ENCODE peak calls at places on chromosomes 4 and X, in four cellular contexts. M, V, Q and L are unnamed samples.

GRCh38 chr4:10979032-10979431 is 294.5 kb upstream of the CLNK start:
- DNase-seq in Q (no peak), M (no peak), V (no peak), L (no peak)

GRCh38 chr4:41506071-41506470 is 31.9 kb upstream of the LIMCH1 start:
- DNase-seq in M (no peak), V (no peak), Q (no peak), L (no peak)

GRCh38 chr4:48194986-48195773 is 61.1 kb upstream of the TXK start:
- DNase-seq in M (no peak), V (no peak), Q (no peak), L (no peak)

GRCh38 chr4:20544645-20545044 is 155.6 kb upstream of the PACRGL start:
- DNase-seq in V (peak; percentile 8), Q (no peak), M (peak; percentile 10), L (no peak)

GRCh38 chrX:13283968-13284914 is 35.6 kb downstream of the ATXN3L start:
- DNase-seq in M (no peak), V (no peak), Q (peak; percentile 10), L (no peak)

GRCh38 chr4:142778430-142778829 is 67.7 kb downstream of the INPP4B start:
- DNase-seq in Q (no peak), V (no peak), M (no peak), L (no peak)

GRCh38 chrX:44017726-44018125 is 44.5 kb upstream of the NDP start:
- DNase-seq in M (no peak), Q (no peak), V (no peak), L (no peak)

GRCh38 chr4:77047037-77047436 is 28.8 kb downstream of the CCNI start:
- DNase-seq in V (no peak), M (peak; percentile 49), Q (no peak), L (peak; percentile 23)

GRCh38 chr4:126992910-126993309 is 639.8 kb upstream of the INTU start:
- DNase-seq in V (no peak), Q (no peak), M (no peak), L (no peak)

GRCh38 chr4:74230902-74231499 is 73.1 kb downstream of the MTHFD2L start:
- DNase-seq in V (no peak), M (no peak), Q (no peak), L (peak; percentile 13)

GRCh38 chr4:182494103-182494502 is 250.9 kb downstream of the TENM3 start:
- DNase-seq in M (no peak), Q (no peak), V (no peak), L (no peak)

GRCh38 chr4:154473497-154473896 is 18.1 kb downstream of the DCHS2 start:
- DNase-seq in Q (no peak), M (peak; percentile 68), V (no peak), L (no peak)

GRCh38 chrX:19683817-19684216 is 168.5 kb upstream of the MAP3K15 start:
- DNase-seq in M (no peak), V (no peak), Q (no peak), L (no peak)

GRCh38 chr4:87559090-87559837 is 30.1 kb upstream of the SPARCL1 start:
- DNase-seq in V (no peak), Q (no peak), M (no peak), L (no peak)

GRCh38 chrX:7146703-7147430 is 645 bp upstream of the STS start:
- DNase-seq in Q (no peak), M (peak; percentile 30), V (no peak), L (no peak)

GRCh38 chr4:94545296-94545695 is 93.6 kb downstream of the PDLIM5 start:
- DNase-seq in M (no peak), V (no peak), Q (no peak), L (no peak)

GRCh38 chr4:13355036-13355910 is 128.9 kb downstream of the RAB28 start:
- DNase-seq in Q (no peak), M (no peak), V (no peak), L (no peak)

GRCh38 chr4:1511441-1512041 is 105.3 kb upstream of the NKX1-1 start:
- DNase-seq in V (peak; percentile 69), M (peak; percentile 70), Q (no peak), L (peak; percentile 69)

GRCh38 chr4:181685461-181685860 is 557.7 kb upstream of the TENM3 start:
- DNase-seq in M (no peak), Q (no peak), V (no peak), L (no peak)

GRCh38 chrX:40262641-40263560 is 165.1 kb upstream of the BCOR start:
- DNase-seq in M (no peak), V (peak; percentile 7), Q (no peak), L (no peak)

GRCh38 chr4:36081185-36081584 is 163.1 kb downstream of the ARAP2 start:
- DNase-seq in M (no peak), V (no peak), Q (no peak), L (no peak)

GRCh38 chr4:23888421-23889319 is 1.2 kb downstream of the PPARGC1A start:
- DNase-seq in Q (no peak), V (no peak), M (no peak), L (no peak)

GRCh38 chr4:111127842-111128241 is 505.0 kb upstream of the PITX2 start:
- DNase-seq in V (no peak), Q (no peak), M (no peak), L (no peak)

GRCh38 chr4:183576701-183577100 is 71.8 kb downstream of the ING2 start:
- DNase-seq in M (no peak), Q (no peak), V (no peak), L (no peak)

GRCh38 chr4:663438-664428 is 10.3 kb downstream of the ATP5ME start:
- DNase-seq in M (no peak), V (no peak), Q (no peak), L (no peak)

DNA sequence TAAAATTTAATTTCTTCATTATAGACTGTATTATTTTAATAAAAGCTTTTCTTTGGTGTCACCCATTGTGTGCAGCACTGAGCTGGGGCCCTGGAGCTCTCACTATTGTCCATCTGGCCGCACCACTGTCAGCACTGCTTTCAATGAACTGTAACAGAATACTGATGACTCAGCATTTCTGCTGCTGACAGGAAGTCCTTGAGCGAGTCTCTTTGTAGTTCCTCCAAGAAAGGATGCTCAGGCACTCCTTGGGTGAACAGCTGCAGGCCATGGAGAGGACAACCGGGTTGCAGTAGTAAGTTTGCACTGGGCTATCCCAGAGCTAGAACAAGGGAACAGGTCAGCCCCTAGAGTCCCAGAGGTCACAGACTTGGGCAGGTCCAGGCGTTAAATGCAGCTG is 81.6 kb downstream of the SORBS2 start:
- DNase-seq in Q (no peak), V (no peak), M (peak; percentile 11), L (peak; percentile 19)
- TF ChIP-seq JUND in Q (no peak), V (no peak), M (no peak), L (no peak)

DNA sequence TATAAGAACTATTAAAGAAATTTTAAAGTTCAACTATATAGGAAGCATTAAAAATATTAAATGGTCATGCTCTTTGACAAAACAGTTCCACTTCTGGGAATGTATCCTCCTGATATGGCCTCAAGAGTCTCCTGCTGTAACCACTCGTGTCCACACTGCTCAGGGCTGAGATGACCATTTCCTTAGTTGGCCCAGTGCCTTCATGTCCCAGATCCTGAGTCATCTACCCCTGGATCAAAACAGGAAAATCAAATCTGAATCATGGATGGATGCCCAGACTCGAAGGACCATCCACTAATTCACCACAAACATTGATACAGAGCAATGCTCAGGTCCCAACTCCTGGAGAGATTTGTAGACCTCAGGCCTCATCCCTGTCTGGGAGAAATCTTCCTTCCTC is 44.7 kb downstream of the GPRASP3 start:
- DNase-seq in V (no peak), M (no peak), Q (no peak), L (no peak)
- TF ChIP-seq JUND in V (no peak), M (no peak), Q (no peak), L (no peak)

DNA sequence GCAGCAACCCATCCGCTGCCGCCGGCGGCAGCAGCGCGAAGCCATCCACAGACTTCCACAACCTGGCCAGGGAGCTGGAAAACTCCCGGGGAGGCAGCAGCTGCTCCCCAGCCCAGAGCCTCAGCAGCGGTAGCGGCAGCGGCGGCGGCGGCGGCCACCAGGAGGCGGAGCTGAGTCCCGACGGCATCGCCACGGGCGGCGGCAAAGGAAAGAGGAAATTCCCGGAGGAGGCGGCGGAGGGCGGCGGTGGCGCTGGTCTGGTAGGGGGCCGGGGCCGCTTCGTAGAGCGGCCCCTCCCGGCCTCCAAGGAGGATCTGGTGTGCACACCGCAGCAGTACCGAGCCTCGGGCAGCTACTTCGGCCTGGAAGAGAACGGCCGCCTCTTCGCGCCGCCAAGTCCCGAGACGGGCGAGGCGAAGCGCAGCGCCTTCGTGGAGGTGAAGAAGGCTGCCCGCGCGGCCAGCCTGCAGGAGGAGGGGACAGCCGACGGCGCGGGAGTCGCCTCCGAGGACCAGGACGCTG is 4.9 kb downstream of the PRDM8 start:
- DNase-seq in V (no peak), Q (no peak), M (no peak), L (no peak)
- TF ChIP-seq JUND in V (no peak), Q (no peak), M (no peak), L (no peak)

DNA sequence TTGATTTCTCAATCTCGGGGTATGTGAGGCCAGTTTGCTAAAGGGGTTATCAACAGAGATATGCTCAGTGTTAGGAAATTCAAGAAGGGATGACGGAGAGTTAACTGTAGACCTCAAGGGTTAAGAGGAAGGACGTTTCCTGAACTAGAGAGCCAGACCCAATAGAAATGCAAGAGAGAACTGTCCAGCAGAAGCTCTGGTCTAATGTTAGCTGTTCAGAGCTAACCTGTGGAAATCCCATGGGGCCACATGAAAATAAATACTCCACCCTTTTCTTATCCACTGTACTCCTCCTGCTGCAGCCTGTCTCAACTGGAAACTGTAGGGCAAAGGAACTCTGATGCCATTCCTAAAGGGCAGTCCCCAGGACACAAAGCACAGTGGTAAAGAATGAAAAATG is 274.3 kb downstream of the DMD start:
- DNase-seq in M (no peak), V (no peak), Q (no peak), L (no peak)
- TF ChIP-seq JUND in M (no peak), V (no peak), Q (no peak), L (no peak)

GRCh38 chrX:115173181-115173580 is 16.0 kb upstream of the RBMXL3 start:
- DNase-seq in V (no peak), M (no peak), Q (no peak), L (no peak)
- TF ChIP-seq JUND in V (no peak), M (no peak), Q (no peak), L (no peak)

GRCh38 chr4:2672700-2673099 is 83.4 kb downstream of the TNIP2 start:
- DNase-seq in Q (no peak), V (no peak), M (no peak), L (no peak)

GRCh38 chr4:2672082-2672481 is 84.1 kb downstream of the TNIP2 start:
- DNase-seq in M (no peak), Q (no peak), V (no peak), L (no peak)

GRCh38 chr4:2673157-2673556 is 83.0 kb downstream of the TNIP2 start:
- DNase-seq in M (peak; percentile 40), Q (no peak), V (no peak), L (peak; percentile 6)

GRCh38 chr4:2667428-2667827 is 88.7 kb downstream of the TNIP2 start:
- DNase-seq in V (no peak), Q (no peak), M (no peak), L (no peak)

GRCh38 chr4:2671267-2671895 is 84.8 kb downstream of the TNIP2 start:
- DNase-seq in M (no peak), Q (no peak), V (no peak), L (no peak)
- TF ChIP-seq JUND in M (no peak), Q (no peak), V (no peak), L (no peak)